ENCODE peak calls at places on chromosomes 13 and 19, in ten cellular contexts. Y is mucosa of descending colon, S is gastrocnemius medialis, X is psoas muscle, E is fibroblast of the aortic adventitia, J is AG09309, N is IMR-90, V is foreskin fibroblast, F is breast epithelium, K is GM06990. P is an unnamed sample.

GRCh38 chr13:99220199-99220931 is 19.7 kb downstream of the UBAC2 start:
- DNase-seq in E (no peak), V (no peak), N (no peak), K (no peak), S (no peak), F (no peak), X (no peak), J (no peak), Y (no peak), P (no peak)

GRCh38 chr13:25232937-25233515 is 54.3 kb downstream of the MTMR6 start:
- DNase-seq in E (peak), S (no peak), K (no peak), F (no peak), V (no peak), J (peak), Y (no peak), N (peak), X (no peak), P (no peak)

GRCh38 chr19:29606420-29606747 is 301 bp downstream of the POP4 start:
- DNase-seq in E (no peak), K (no peak), N (no peak), V (no peak), X (no peak), J (no peak), F (no peak), S (peak), Y (no peak), P (no peak)

GRCh38 chr19:28884786-28885476 is 328.0 kb downstream of the UQCRFS1 start:
- DNase-seq in X (no peak), Y (no peak), J (no peak), S (no peak), N (no peak), F (no peak), V (no peak), K (no peak), E (peak), P (no peak)

GRCh38 chr13:50636007-50636704 is 207.3 kb downstream of the DLEU7 start:
- DNase-seq in Y (no peak), K (no peak), X (no peak), V (no peak), F (no peak), S (no peak), J (no peak), N (no peak), E (no peak), P (no peak)

GRCh38 chr13:31538067-31539042 is 201.0 kb upstream of the RXFP2 start:
- DNase-seq in K (no peak), X (no peak), E (peak), S (no peak), F (no peak), V (peak), N (peak), J (no peak), Y (peak), P (peak)

GRCh38 chr13:59459972-59460371 is 703.8 kb downstream of the DIAPH3 start:
- DNase-seq in S (no peak), N (peak), X (no peak), J (no peak), K (no peak), F (no peak), V (peak), Y (no peak), E (no peak), P (no peak)

GRCh38 chr13:83536941-83537340 is 345.3 kb downstream of the SLITRK1 start:
- DNase-seq in Y (no peak), F (no peak), X (no peak), S (no peak), V (no peak), N (no peak), K (no peak), E (no peak), J (no peak), P (no peak)

GRCh38 chr19:47110521-47111080 is 3.0 kb downstream of the ZC3H4 start:
- DNase-seq in F (no peak), V (no peak), E (no peak), S (no peak), J (no peak), N (no peak), Y (peak), X (peak), K (no peak), P (no peak)

GRCh38 chr19:38850976-38851621 is 1.3 kb upstream of the HNRNPL start:
- DNase-seq in V (no peak), K (peak), J (no peak), E (no peak), N (no peak), S (no peak), F (no peak), X (peak), Y (peak), P (no peak)

GRCh38 chr19:35213678-35214632 is 14.6 kb downstream of the FAM187B start:
- DNase-seq in V (peak), X (peak), E (peak), Y (peak), J (peak), F (peak), S (peak), K (peak), N (peak), P (no peak)

GRCh38 chr19:2540646-2541454 is 64.9 kb downstream of the GADD45B start:
- DNase-seq in F (peak), Y (peak), X (peak), V (peak), E (peak), J (peak), K (no peak), N (peak), S (peak), P (peak)

GRCh38 chr13:39401091-39401647 is 201.8 kb downstream of the LHFPL6 start:
- DNase-seq in J (no peak), N (no peak), E (no peak), Y (no peak), K (no peak), V (no peak), S (no peak), X (no peak), F (no peak), P (no peak)

GRCh38 chr13:103788061-103788652 is 721.9 kb upstream of the SLC10A2 start:
- DNase-seq in N (no peak), K (no peak), V (no peak), Y (no peak), E (no peak), X (no peak), J (no peak), F (no peak), S (no peak), P (no peak)

GRCh38 chr13:114080739-114081561 is 51.5 kb downstream of the RASA3 start:
- DNase-seq in Y (peak), E (no peak), F (no peak), J (no peak), K (no peak), N (no peak), S (no peak), V (no peak), X (peak), P (peak)

GRCh38 chr13:20399961-20400360 is 125.7 kb downstream of the CRYL1 start:
- DNase-seq in E (no peak), K (no peak), Y (no peak), V (no peak), J (no peak), N (no peak), S (no peak), X (no peak), F (no peak), P (no peak)

GRCh38 chr13:77207943-77208342 is 119.0 kb downstream of the MYCBP2 start:
- DNase-seq in X (no peak), V (peak), F (no peak), K (no peak), N (peak), E (peak), S (no peak), Y (no peak), J (peak), P (no peak)

GRCh38 chr19:3154957-3155736 is 19.3 kb downstream of the GNA15 start:
- DNase-seq in S (peak), Y (peak), K (peak), V (peak), F (peak), E (peak), J (peak), X (peak), N (peak), P (peak)

GRCh38 chr13:91722267-91722884 is 324.0 kb downstream of the GPC5 start:
- DNase-seq in N (peak), X (no peak), S (no peak), E (peak), F (no peak), V (peak), Y (no peak), K (no peak), J (no peak), P (no peak)

GRCh38 chr13:109271991-109272454 is 514.4 kb downstream of the IRS2 start:
- DNase-seq in J (no peak), F (no peak), E (no peak), X (no peak), V (no peak), N (no peak), Y (no peak), K (no peak), S (no peak), P (no peak)

DNA sequence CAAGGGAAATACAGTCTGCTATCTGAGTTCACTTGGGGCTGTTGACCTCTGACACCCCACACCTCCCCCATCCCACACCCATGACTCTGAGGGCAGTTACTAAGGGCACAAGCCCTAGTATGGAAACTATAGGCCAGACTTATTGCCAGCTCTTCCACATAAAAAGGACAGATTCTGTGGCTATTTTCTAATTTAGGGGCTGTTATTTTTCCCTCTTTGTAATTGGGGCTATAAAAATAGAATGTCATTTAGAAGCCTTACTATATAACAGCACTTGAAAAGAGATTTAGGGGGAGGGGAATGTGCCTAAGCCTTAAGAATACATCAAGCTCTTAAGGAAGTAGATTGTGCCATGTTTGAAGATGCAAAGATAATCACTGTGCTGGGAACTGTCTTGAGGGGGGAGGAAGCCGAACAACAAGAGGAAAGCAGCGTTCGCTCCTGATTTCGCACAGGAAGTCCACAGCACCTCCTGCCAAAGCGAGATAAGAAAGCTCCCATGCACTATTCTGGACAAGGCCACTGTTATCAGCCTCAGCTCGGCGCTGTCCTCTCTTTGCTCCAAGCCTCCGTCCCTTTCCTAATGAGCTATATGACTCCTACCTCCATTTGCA is 86.6 kb downstream of the FLT1 start:
- DNase-seq in K (no peak), X (peak), E (no peak), J (no peak), F (no peak), V (no peak), S (peak), Y (no peak), N (no peak), P (no peak)
- H3K4me3 ChIP-seq in K (no peak), X (no peak), E (no peak), J (no peak), F (no peak), V (no peak), S (no peak), Y (no peak), N (no peak), P (no peak)

GRCh38 chr13:27112006-27112405 is 59.6 kb downstream of the USP12 start:
- DNase-seq in J (no peak), E (no peak), K (no peak), X (no peak), S (no peak), F (no peak), N (no peak), Y (no peak), V (no peak), P (no peak)
- TF ChIP-seq CTCF in J (no peak), E (no peak), K (no peak), X (no peak), S (no peak), F (no peak), N (no peak), Y (no peak), V (no peak), P (no peak)

GRCh38 chr19:15831626-15832025 is 16.2 kb upstream of the OR10H1 start:
- DNase-seq in E (no peak), K (no peak), V (no peak), N (no peak), Y (no peak), J (no peak), S (no peak), F (no peak), X (no peak), P (no peak)

GRCh38 chr19:15836595-15837398 is 21.3 kb upstream of the OR10H1 start:
- DNase-seq in Y (peak), E (peak), N (peak), F (peak), J (peak), K (peak), X (peak), S (peak), V (peak), P (peak)

GRCh38 chr19:15841875-15842569 is 26.6 kb upstream of the OR10H1 start:
- DNase-seq in X (no peak), F (no peak), V (no peak), S (no peak), K (no peak), E (no peak), Y (no peak), J (no peak), N (no peak), P (no peak)

GRCh38 chr19:15840833-15841232 is 25.4 kb upstream of the OR10H1 start:
- DNase-seq in V (no peak), E (no peak), X (no peak), F (no peak), J (no peak), N (no peak), K (no peak), S (no peak), Y (no peak), P (no peak)

DNA sequence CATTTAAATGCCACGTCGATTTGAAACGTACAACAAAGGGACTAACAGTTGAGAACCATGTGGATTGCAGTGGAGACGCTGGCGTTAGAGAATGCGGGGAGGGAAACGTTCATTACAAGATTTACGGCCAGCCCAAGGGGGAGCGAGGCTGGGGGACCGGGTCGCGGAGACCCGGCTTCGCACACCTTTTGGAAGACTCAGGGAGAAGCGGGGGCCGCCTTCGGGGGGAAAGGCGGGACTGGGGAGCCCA is 20.8 kb upstream of the OR10H1 start:
- DNase-seq in N (peak), V (no peak), J (no peak), Y (no peak), E (peak), F (no peak), X (no peak), K (no peak), S (no peak), P (no peak)
- H3K4me3 ChIP-seq in N (peak), V (peak), J (peak), Y (peak), E (peak), F (peak), X (peak), K (peak), S (peak), P (peak)

GRCh38 chr19:8132858-8133458 is 16.4 kb downstream of the FBN3 start:
- DNase-seq in Y (no peak), X (no peak), V (no peak), N (no peak), J (no peak), F (no peak), E (no peak), K (no peak), S (no peak), P (no peak)
- TF ChIP-seq CTCF in Y (no peak), X (no peak), V (no peak), N (no peak), J (no peak), F (no peak), E (no peak), K (no peak), S (no peak), P (no peak)

DNA sequence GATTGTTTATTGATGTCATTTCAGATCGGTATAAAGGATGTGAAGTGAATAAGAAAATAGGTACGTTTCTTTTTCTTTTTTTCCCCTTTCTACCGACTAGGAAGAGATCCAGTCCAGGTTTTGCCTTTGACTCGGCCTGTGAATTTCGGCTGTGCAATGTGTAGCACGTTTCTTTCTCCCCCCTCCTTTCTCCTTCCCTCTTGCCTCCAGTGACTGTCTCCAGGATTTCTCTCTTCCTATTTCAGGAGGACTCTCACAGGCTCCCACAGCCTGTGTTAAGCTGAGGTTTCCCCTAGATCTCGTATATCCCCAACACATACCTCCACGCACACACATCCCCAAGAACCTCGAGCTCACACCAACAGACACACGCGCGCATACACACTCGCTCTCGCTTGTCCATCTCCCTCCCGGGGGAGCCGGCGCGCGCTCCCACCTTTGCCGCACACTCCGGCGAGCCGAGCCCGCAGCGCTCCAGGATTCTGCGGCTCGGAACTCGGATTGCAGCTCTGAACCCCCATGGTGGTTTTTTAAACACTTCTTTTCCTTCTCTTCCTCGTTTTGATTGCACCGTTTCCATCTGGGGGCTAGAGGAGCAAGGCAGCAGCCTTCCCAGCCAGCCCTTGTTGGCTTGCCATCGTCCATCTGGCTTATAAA is at the start of gene GPC6:
- DNase-seq in X (no peak), K (no peak), V (peak), J (peak), F (no peak), N (peak), Y (no peak), E (peak), S (no peak), P (no peak)
- H3K4me3 ChIP-seq in X (peak), K (no peak), V (peak), J (peak), F (peak), N (peak), Y (peak), E (peak), S (peak), P (peak)

GRCh38 chr13:106619688-106620555 is 52.0 kb upstream of the ARGLU1 start:
- DNase-seq in N (peak), J (peak), Y (no peak), E (peak), X (no peak), S (peak), K (peak), V (peak), F (no peak), P (no peak)
- TF ChIP-seq CTCF in N (peak), J (peak), Y (peak), E (peak), X (peak), S (peak), K (peak), V (peak), F (peak), P (peak)

GRCh38 chr19:1235625-1236538 is 1.9 kb downstream of the CBARP start:
- DNase-seq in S (no peak), N (peak), J (no peak), K (no peak), Y (no peak), F (no peak), E (no peak), V (no peak), X (no peak), P (no peak)
- H3K4me3 ChIP-seq in S (no peak), N (peak), J (peak), K (no peak), Y (no peak), F (peak), E (peak), V (peak), X (no peak), P (peak)

P was measured in RWPE2.